ENCODE peak calls at places on chromosomes 5 and 9, in five cellular contexts. One of them, this sample, is unnamed.

GRCh38 chr5:32600057-32600622 is 14.8 kb downstream of the SUB1 start:
- DNase-seq in mesenchymal stem cell: peak
- DNase-seq in H9: no peak
- DNase-seq in H1: no peak
- DNase-seq in neuronal stem cell: no peak
- DNase-seq in this sample: no peak

GRCh38 chr9:125992557-125992956 is 245.4 kb downstream of the PBX3 start:
- DNase-seq in H1: no peak
- DNase-seq in H9: peak
- DNase-seq in neuronal stem cell: no peak
- DNase-seq in mesenchymal stem cell: no peak
- DNase-seq in this sample: no peak

GRCh38 chr9:8114826-8115225 is 315.2 kb upstream of the DMAC1 start:
- DNase-seq in H1: no peak
- DNase-seq in H9: no peak
- DNase-seq in neuronal stem cell: no peak
- DNase-seq in mesenchymal stem cell: no peak
- DNase-seq in this sample: no peak

GRCh38 chr9:136947955-136948510 is 3.0 kb downstream of the C8G start:
- DNase-seq in H9: peak
- DNase-seq in mesenchymal stem cell: peak
- DNase-seq in neuronal stem cell: no peak
- DNase-seq in H1: peak
- DNase-seq in this sample: peak

GRCh38 chr9:94443039-94443722 is 111.7 kb upstream of the PCAT7 start:
- DNase-seq in H1: no peak
- DNase-seq in H9: no peak
- DNase-seq in mesenchymal stem cell: no peak
- DNase-seq in neuronal stem cell: no peak
- DNase-seq in this sample: no peak

GRCh38 chr5:124919076-124919475 is 172.6 kb upstream of the ZNF608 start:
- DNase-seq in neuronal stem cell: no peak
- DNase-seq in H1: no peak
- DNase-seq in H9: no peak
- DNase-seq in mesenchymal stem cell: no peak
- DNase-seq in this sample: no peak

GRCh38 chr5:53008751-53009150 is 19.6 kb downstream of the ITGA2 start:
- DNase-seq in neuronal stem cell: no peak
- DNase-seq in H1: no peak
- DNase-seq in mesenchymal stem cell: peak
- DNase-seq in H9: no peak
- DNase-seq in this sample: no peak

GRCh38 chr5:128212206-128212788 is 128.7 kb downstream of the SLC12A2 start:
- DNase-seq in neuronal stem cell: no peak
- DNase-seq in mesenchymal stem cell: no peak
- DNase-seq in H1: no peak
- DNase-seq in H9: no peak
- DNase-seq in this sample: no peak

DNA sequence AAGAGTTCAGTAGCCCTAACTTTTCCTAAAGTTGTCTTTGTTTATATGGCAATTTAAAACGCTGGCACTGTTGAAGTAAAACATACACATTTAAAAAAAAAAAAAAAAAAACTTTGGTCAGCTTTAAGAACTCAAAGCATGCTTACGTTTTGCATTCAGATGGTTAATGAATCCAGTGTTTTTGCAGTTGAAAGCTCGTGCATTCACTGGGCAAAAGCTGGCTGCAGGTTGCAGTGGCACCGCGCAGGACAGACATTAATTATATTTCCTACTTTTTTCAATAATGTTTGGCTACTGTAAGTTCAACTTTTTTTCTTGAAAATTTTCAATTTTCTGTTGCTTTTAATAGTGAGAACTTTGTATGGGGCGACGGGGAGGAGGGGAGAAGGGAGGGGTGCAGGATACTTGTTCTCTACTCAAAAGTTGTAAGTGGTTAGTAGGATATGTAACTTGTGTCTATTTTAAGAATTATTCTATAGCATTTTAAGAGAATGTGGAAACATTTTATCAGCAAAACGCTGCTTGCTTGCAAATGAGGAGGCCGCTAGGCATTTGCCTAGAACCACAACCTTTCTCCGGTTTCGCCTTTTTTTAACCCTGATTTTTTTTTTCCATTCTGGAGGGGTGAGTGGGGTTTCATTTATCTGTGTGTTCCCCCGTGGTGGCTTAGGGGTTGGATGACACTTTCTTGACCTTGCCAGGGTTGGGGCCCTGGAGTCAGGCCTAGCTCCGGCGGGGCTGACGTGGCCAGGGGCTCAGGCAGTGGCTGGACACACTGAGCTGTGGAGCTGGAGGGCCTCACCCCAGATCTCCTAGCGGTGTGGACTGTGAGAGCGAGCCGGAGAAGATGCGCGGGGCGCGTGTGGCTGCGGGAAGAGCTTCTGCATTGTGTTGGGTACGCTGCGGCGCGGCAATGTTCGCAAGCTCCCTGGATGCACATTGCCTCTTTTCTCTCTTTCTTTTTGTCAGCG is 4.2 kb downstream of the NR2F1 start:
- DNase-seq in mesenchymal stem cell: peak
- DNase-seq in H9: no peak
- DNase-seq in neuronal stem cell: no peak
- DNase-seq in H1: no peak
- DNase-seq in this sample: no peak
- H4K91ac ChIP-seq in mesenchymal stem cell: peak
- H4K91ac ChIP-seq in H9: no peak
- H4K91ac ChIP-seq in neuronal stem cell: no peak
- H4K91ac ChIP-seq in H1: peak
- H4K91ac ChIP-seq in this sample: no peak

DNA sequence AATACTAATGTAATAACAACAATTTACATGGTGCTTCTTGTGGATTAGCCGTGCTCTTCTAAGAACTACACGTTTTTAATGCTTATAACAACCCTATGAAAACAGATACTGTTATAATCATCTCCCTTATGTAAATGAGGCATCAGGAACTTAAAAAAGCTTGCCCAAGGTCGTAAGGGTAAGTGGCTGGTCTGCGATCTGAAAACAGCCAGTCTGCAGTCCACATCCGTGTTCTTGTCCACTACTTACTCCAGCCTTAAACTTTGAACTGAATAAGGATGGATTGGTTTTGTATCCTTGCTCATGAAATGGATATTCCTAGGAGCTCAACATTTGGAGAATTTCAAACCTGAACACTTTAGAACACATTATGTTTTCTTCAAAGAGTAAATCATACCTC is 26.7 kb downstream of the PAM start:
- DNase-seq in H9: no peak
- DNase-seq in neuronal stem cell: no peak
- DNase-seq in mesenchymal stem cell: no peak
- DNase-seq in H1: no peak
- DNase-seq in this sample: no peak
- H2BK12ac ChIP-seq in H9: no peak
- H2BK12ac ChIP-seq in neuronal stem cell: no peak
- H2BK12ac ChIP-seq in mesenchymal stem cell: no peak
- H2BK12ac ChIP-seq in H1: no peak
- H2BK12ac ChIP-seq in this sample: no peak

DNA sequence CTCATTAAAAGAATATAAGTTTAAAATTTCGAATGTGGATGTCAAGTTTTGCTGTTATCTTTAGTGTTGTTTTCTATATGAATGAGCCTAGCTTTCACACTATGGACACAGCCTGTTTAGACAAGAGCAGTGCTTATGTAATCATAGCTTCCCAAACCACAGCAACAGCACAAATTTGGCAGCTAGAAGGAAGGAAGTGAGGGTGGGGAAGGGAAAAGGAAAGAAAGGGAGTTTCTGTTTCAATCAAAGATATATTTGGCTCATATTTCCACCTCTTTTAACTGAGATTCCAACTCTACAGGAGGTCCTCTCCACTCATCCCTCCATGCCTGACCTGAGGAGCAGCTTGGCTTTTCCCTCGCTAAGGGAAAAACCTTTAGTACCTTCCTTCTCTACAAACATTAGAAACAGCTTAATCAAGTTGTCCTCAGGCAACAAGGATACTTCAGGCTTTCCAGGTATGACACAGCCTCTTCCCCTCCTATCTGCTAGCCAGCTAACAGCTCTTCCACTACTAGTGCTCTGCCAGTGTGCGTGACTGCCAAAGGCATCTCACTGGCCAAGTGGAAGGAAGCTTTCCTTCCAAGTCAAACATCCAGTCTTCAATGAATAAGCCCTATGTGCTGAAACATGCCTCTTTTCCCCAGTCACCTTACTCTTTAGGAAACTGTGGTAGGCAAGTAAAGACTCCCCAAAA is 268.6 kb upstream of the PTGER4 start:
- DNase-seq in H9: no peak
- DNase-seq in neuronal stem cell: no peak
- DNase-seq in H1: no peak
- DNase-seq in mesenchymal stem cell: peak
- DNase-seq in this sample: peak
- H3K14ac ChIP-seq in H9: no peak
- H3K14ac ChIP-seq in neuronal stem cell: no peak
- H3K14ac ChIP-seq in H1: no peak
- H3K14ac ChIP-seq in mesenchymal stem cell: no peak
- H3K14ac ChIP-seq in this sample: no peak

DNA sequence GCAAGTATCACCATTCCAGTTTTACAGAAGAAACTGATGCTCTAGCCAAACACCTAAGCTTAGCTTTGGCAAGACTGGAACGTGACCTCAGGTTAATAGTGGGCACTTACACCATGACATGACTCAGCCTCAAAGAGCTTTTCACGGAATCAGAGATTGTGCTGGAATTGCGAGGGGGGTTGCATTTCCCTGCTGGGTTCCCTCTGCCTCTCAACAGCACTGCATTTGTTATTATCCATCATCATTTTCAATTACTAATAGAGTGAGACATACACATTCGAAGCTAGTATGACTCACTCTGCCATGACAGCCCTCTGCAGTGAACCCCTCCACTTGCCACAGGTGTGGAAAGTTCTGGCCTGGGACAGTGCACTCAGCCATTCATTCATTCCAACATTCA is 8.0 kb downstream of the SPOCK1 start:
- DNase-seq in H1: no peak
- DNase-seq in H9: no peak
- DNase-seq in neuronal stem cell: no peak
- DNase-seq in mesenchymal stem cell: no peak
- DNase-seq in this sample: no peak
- H4K91ac ChIP-seq in H1: no peak
- H4K91ac ChIP-seq in H9: no peak
- H4K91ac ChIP-seq in neuronal stem cell: no peak
- H4K91ac ChIP-seq in mesenchymal stem cell: no peak
- H4K91ac ChIP-seq in this sample: no peak

GRCh38 chr5:39697891-39698290 is 273.1 kb upstream of the DAB2 start:
- DNase-seq in neuronal stem cell: no peak
- DNase-seq in H1: no peak
- DNase-seq in mesenchymal stem cell: no peak
- DNase-seq in H9: no peak
- DNase-seq in this sample: no peak

GRCh38 chr5:39700523-39700922 is 275.7 kb upstream of the DAB2 start:
- DNase-seq in H1: no peak
- DNase-seq in mesenchymal stem cell: no peak
- DNase-seq in H9: no peak
- DNase-seq in neuronal stem cell: no peak
- DNase-seq in this sample: no peak

GRCh38 chr5:39702928-39703327 is 278.1 kb upstream of the DAB2 start:
- DNase-seq in H9: no peak
- DNase-seq in mesenchymal stem cell: no peak
- DNase-seq in neuronal stem cell: no peak
- DNase-seq in H1: no peak
- DNase-seq in this sample: no peak

GRCh38 chr5:39696672-39697398 is 272.1 kb upstream of the DAB2 start:
- DNase-seq in H1: no peak
- DNase-seq in H9: no peak
- DNase-seq in mesenchymal stem cell: peak
- DNase-seq in neuronal stem cell: no peak
- DNase-seq in this sample: no peak

DNA sequence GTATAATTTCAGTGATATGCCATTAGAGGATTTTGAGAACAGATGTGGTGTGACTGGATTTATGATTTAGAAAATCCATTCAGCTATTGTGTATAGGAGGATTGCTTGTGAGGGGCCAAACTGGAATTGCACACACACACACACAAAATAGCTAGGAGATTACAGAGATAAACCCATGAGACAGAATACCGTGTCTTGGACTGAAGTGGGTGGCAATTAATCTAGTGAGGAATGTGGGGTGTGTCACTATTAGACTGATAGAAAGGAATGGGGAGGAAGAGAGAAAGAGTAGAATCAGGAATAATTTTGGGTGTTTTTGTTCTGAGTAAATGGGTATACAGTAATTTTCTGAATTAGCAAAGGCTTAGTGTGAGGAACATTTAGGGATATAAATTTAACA is 274.4 kb upstream of the DAB2 start:
- DNase-seq in H9: no peak
- DNase-seq in neuronal stem cell: no peak
- DNase-seq in H1: no peak
- DNase-seq in mesenchymal stem cell: no peak
- DNase-seq in this sample: no peak
- H2BK12ac ChIP-seq in H9: no peak
- H2BK12ac ChIP-seq in neuronal stem cell: no peak
- H2BK12ac ChIP-seq in H1: no peak
- H2BK12ac ChIP-seq in mesenchymal stem cell: no peak
- H2BK12ac ChIP-seq in this sample: no peak

GRCh38 chr5:34007675-34008600 is at the start of gene AMACR:
- DNase-seq in H9: peak
- DNase-seq in H1: peak
- DNase-seq in mesenchymal stem cell: peak
- DNase-seq in neuronal stem cell: peak
- DNase-seq in this sample: peak
- H3K14ac ChIP-seq in H9: peak
- H3K14ac ChIP-seq in H1: no peak
- H3K14ac ChIP-seq in mesenchymal stem cell: peak
- H3K14ac ChIP-seq in neuronal stem cell: peak
- H3K14ac ChIP-seq in this sample: peak

GRCh38 chr9:116070256-116070914 is 83.2 kb upstream of the PAPPA start:
- DNase-seq in H9: no peak
- DNase-seq in H1: no peak
- DNase-seq in neuronal stem cell: no peak
- DNase-seq in mesenchymal stem cell: no peak
- DNase-seq in this sample: no peak
- H4K91ac ChIP-seq in H9: no peak
- H4K91ac ChIP-seq in H1: no peak
- H4K91ac ChIP-seq in neuronal stem cell: no peak
- H4K91ac ChIP-seq in mesenchymal stem cell: no peak
- H4K91ac ChIP-seq in this sample: no peak

GRCh38 chr5:2587189-2588031 is 164.1 kb downstream of the IRX2 start:
- DNase-seq in H9: no peak
- DNase-seq in H1: no peak
- DNase-seq in mesenchymal stem cell: no peak
- DNase-seq in neuronal stem cell: no peak
- DNase-seq in this sample: no peak
- H2BK12ac ChIP-seq in H9: no peak
- H2BK12ac ChIP-seq in H1: no peak
- H2BK12ac ChIP-seq in mesenchymal stem cell: no peak
- H2BK12ac ChIP-seq in neuronal stem cell: no peak
- H2BK12ac ChIP-seq in this sample: no peak